ENCODE peak calls at places on chromosomes 2 and 18, in eight cellular contexts. V is brain microvascular endothelial cell, I is left lung, P is foreskin keratinocyte, C is WTC11, B is right lobe of liver, Y is GM23338, X is AG04450. A is an unnamed sample.

GRCh38 chr18:58135806-58136331 is 91.8 kb downstream of the NEDD4L start:
- DNase-seq in V (peak), I (no peak), P (peak), C (peak), B (no peak), Y (peak), X (peak), A (peak)

GRCh38 chr2:145484443-145485086 is 964.6 kb upstream of the ZEB2 start:
- DNase-seq in V (peak), I (no peak), P (peak), C (no peak), B (no peak), Y (peak), X (no peak), A (no peak)

GRCh38 chr2:20925265-20925889 is 102.5 kb upstream of the LDAH start:
- DNase-seq in V (no peak), I (no peak), P (no peak), C (peak), B (no peak), Y (peak), X (no peak), A (no peak)

GRCh38 chr2:122007577-122007976 is 252.1 kb downstream of the TSN start:
- DNase-seq in V (no peak), I (no peak), P (no peak), C (no peak), B (no peak), Y (no peak), X (no peak), A (no peak)

GRCh38 chr18:8701546-8702118 is 3.7 kb upstream of the MTCL1 start:
- DNase-seq in V (peak), I (no peak), P (peak), C (no peak), B (no peak), Y (no peak), X (peak), A (no peak)

GRCh38 chr2:37698931-37699481 is 27.6 kb upstream of the CDC42EP3 start:
- DNase-seq in V (peak), I (no peak), P (peak), C (no peak), B (no peak), Y (no peak), X (no peak), A (no peak)

GRCh38 chr2:3780477-3781402 is 77.4 kb downstream of the DCDC2C start:
- DNase-seq in V (peak), I (no peak), P (peak), C (peak), B (peak), Y (peak), X (no peak), A (no peak)

GRCh38 chr2:6773694-6774044 is 92.0 kb downstream of the CMPK2 start:
- DNase-seq in V (no peak), I (no peak), P (no peak), C (no peak), B (no peak), Y (no peak), X (no peak), A (no peak)

GRCh38 chr2:26605195-26605968 is 35.8 kb downstream of the CIB4 start:
- DNase-seq in V (peak), I (no peak), P (peak), C (peak), B (no peak), Y (peak), X (no peak), A (peak)

GRCh38 chr2:75113217-75113616 is 86.1 kb downstream of the TACR1 start:
- DNase-seq in V (no peak), I (no peak), P (no peak), C (no peak), B (no peak), Y (peak), X (no peak), A (no peak)

GRCh38 chr18:50089702-50090101 is 105.2 kb downstream of the MYO5B start:
- DNase-seq in V (no peak), I (no peak), P (no peak), C (no peak), B (no peak), Y (peak), X (no peak), A (no peak)

GRCh38 chr2:134762508-134762907 is 43.7 kb upstream of the TMEM163 start:
- DNase-seq in V (no peak), I (no peak), P (no peak), C (no peak), B (no peak), Y (no peak), X (no peak), A (no peak)

GRCh38 chr2:189791338-189792042 is 7.2 kb downstream of the PMS1 start:
- DNase-seq in V (no peak), I (no peak), P (no peak), C (no peak), B (no peak), Y (no peak), X (no peak), A (no peak)

GRCh38 chr18:80033181-80034067 is 810 bp upstream of the RBFA start:
- DNase-seq in V (peak), I (peak), P (no peak), C (peak), B (no peak), Y (peak), X (no peak), A (peak)

GRCh38 chr18:58671941-58672565 is 788 bp downstream of the MALT1 start:
- DNase-seq in V (peak), I (no peak), P (peak), C (no peak), B (no peak), Y (peak), X (no peak), A (no peak)

GRCh38 chr2:234964631-234965461 is 13.0 kb downstream of the SH3BP4 start:
- DNase-seq in V (no peak), I (no peak), P (no peak), C (no peak), B (no peak), Y (no peak), X (no peak), A (no peak)

GRCh38 chr2:217356795-217357194 is 496.9 kb upstream of the TNP1 start:
- DNase-seq in V (no peak), I (no peak), P (no peak), C (no peak), B (no peak), Y (peak), X (no peak), A (no peak)

GRCh38 chr2:163345795-163346573 is 389.8 kb downstream of the FIGN start:
- DNase-seq in V (peak), I (no peak), P (peak), C (no peak), B (no peak), Y (peak), X (no peak), A (no peak)

GRCh38 chr2:182318466-182319309 is 108.1 kb downstream of the PDE1A start:
- DNase-seq in V (no peak), I (no peak), P (peak), C (no peak), B (no peak), Y (no peak), X (no peak), A (no peak)

GRCh38 chr18:11980148-11980554 is 1.2 kb upstream of the IMPA2 start:
- DNase-seq in V (peak), I (no peak), P (peak), C (no peak), B (peak), Y (no peak), X (no peak), A (no peak)
- TF ChIP-seq CTCF in V (no peak), I (no peak), P (no peak), C (no peak), B (no peak), Y (no peak), X (no peak), A (no peak)

GRCh38 chr2:170928036-170928823 is 823 bp upstream of the GORASP2 start:
- DNase-seq in V (no peak), I (peak), P (peak), C (peak), B (no peak), Y (peak), X (no peak), A (no peak)
- TF ChIP-seq CTCF in V (no peak), I (no peak), P (no peak), C (no peak), B (no peak), Y (no peak), X (no peak), A (no peak)

DNA sequence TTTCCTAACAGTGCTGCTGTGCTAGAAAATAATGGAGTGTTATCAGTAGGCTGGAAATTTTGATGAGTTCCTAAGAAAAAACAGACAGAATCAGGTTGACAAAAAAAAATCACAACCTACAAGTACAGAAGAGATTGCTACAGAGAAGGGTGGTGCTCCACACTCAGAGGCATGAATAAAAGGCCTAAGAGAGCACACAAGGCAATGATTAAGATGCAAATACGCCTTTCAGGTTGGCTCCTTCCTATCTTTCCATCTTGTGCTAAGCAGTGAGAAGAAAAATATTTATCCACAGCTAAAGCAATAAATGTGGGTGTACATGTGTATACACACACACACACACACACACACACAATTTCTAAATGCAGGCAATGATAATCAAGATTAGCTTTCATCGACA is 130.6 kb upstream of the UBE2E3 start:
- DNase-seq in V (no peak), I (no peak), P (no peak), C (no peak), B (no peak), Y (peak), X (no peak), A (no peak)
- TF ChIP-seq CTCF in V (no peak), I (no peak), P (no peak), C (no peak), B (no peak), Y (no peak), X (no peak), A (no peak)

DNA sequence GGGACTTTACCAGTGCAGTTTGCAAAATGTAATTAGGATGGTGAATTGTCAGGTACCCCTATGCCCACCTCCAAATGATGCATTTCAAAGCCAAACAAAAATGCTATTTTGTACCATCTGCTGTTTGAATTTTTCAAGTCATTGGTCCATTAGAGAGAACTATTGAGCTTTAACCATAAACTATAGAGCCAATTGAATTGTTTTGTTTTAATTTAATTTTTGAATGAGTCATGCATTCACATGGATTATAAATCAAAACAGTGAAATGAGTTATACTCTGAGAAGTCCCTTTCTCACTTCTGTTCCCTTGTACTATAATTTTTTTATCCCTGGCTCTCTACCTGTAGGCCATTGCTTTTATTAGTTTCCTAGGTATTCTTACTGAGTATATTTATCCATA is 140.6 kb upstream of the LYPD6 start:
- DNase-seq in V (no peak), I (no peak), P (no peak), C (no peak), B (no peak), Y (no peak), X (no peak), A (no peak)
- TF ChIP-seq CTCF in V (no peak), I (no peak), P (no peak), C (no peak), B (no peak), Y (no peak), X (no peak), A (no peak)

DNA sequence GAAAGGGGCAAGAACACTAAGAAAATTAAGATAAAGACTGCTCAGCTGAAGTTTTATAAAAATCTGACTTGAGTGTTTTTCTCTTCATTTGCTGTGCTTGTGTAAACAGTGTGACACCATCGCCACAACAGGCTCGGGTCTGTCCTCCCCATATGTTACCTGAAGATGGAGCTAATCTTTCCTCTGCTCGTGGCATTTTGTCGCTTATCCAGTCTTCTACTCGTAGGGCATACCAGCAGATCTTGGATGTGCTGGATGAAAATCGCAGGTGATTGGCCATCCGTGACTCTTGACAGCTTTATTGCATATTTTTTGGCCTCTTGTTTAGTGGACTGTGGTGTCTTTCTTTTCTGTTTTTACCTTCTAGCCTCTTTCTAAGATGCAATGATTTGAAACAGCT is 22.1 kb downstream of the MFF start:
- DNase-seq in V (no peak), I (no peak), P (no peak), C (no peak), B (no peak), Y (peak), X (no peak), A (no peak)
- TF ChIP-seq CTCF in V (no peak), I (no peak), P (no peak), C (no peak), B (no peak), Y (no peak), X (no peak), A (no peak)

GRCh38 chr2:178452334-178452733 is 1.2 kb downstream of the PJVK start:
- DNase-seq in V (no peak), I (no peak), P (no peak), C (no peak), B (no peak), Y (no peak), X (no peak), A (no peak)

GRCh38 chr2:178452870-178453269 is 1.7 kb downstream of the PJVK start:
- DNase-seq in V (no peak), I (no peak), P (no peak), C (no peak), B (no peak), Y (no peak), X (no peak), A (no peak)

GRCh38 chr2:178449700-178450573 is 1.0 kb downstream of the PRKRA start:
- DNase-seq in V (no peak), I (no peak), P (peak), C (no peak), B (no peak), Y (no peak), X (no peak), A (no peak)

GRCh38 chr2:178448968-178449661 is 1.9 kb downstream of the PRKRA start:
- DNase-seq in V (no peak), I (no peak), P (no peak), C (no peak), B (no peak), Y (no peak), X (no peak), A (no peak)

DNA sequence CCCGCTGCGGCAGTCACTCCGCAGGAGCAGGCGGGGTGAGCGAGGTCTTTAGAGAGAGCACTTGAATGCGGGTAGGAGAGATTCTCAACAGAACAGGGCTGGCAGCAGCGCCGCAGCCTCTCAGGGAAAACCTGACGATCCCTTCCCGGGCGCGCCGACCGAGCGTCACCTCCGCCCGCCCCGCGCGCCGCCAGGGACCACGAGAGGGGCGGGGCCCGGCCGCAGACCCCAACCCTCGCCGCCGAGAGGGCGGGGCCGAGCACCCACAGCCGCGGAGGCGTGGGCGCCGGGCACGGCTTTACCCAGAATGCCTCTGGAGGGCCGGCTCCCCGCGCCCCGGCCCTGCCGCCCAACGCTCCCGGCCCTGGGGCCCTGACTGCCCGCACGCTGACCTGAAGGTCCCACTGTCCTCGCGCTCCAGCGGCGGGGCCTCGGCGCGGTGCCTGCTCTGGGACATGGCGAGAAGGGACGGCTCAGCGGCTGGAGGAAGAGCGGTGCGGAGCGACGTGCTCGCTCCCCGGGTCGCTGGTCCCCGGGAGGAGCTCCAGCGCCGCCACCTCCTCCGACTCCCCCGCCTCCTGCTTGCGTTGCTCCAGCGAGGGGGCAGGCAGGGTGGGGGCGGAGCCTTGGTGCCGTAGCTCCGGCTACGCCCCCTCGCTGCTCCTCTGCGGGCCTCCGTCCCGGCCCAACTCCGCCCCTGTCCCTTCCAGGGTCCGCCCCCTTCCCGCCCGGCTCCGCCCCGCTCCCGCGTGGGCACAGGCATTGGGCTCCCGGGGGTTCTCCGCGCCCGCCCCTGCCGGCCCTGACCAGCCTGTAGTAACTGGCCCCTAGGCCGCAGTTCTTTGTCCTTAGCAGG is at the start of the genes PJVK and PRKRA:
- DNase-seq in V (peak), I (peak), P (peak), C (peak), B (peak), Y (peak), X (peak), A (peak)
- TF ChIP-seq CTCF in V (no peak), I (no peak), P (peak), C (no peak), B (no peak), Y (no peak), X (no peak), A (no peak)

A was measured in natural killer cell.